ENCODE peak calls at places on chromosome 22, in seven cellular contexts. F is HepG2, S is HCT116, B is H1, W is K562, Y is IMR-90, C is GM12878. U is an unnamed sample.

GRCh38 chr22:50303848-50304527 is 3.5 kb downstream of the PLXNB2 start:
- DNase-seq in B (no peak), S (no peak), C (no peak), Y (no peak), W (peak), F (peak), U (no peak)

GRCh38 chr22:46010177-46010867 is 33.4 kb upstream of the WNT7B start:
- DNase-seq in S (no peak), W (no peak), B (no peak), Y (peak), C (no peak), F (no peak), U (no peak)

GRCh38 chr22:22667966-22668880 is 23.8 kb downstream of the GGTLC2 start:
- DNase-seq in Y (no peak), S (no peak), B (no peak), F (no peak), C (no peak), W (no peak), U (no peak)

GRCh38 chr22:25361899-25362214 is 142.4 kb downstream of the CRYBB2 start:
- DNase-seq in W (no peak), F (no peak), Y (no peak), S (no peak), C (no peak), B (no peak), U (no peak)

GRCh38 chr22:11627798-11628650 is 3900.0 kb upstream of the OR11H1 start:
- DNase-seq in W (no peak), S (no peak), B (no peak), F (no peak), C (no peak), Y (no peak), U (no peak)

GRCh38 chr22:50544746-50545253 is 899 bp upstream of the KLHDC7B start:
- DNase-seq in F (no peak), B (no peak), Y (no peak), S (no peak), W (no peak), C (no peak), U (no peak)

GRCh38 chr22:20653795-20654342 is 120.0 kb upstream of the SERPIND1 start:
- DNase-seq in W (no peak), C (no peak), S (no peak), F (no peak), B (no peak), Y (no peak), U (no peak)

GRCh38 chr22:46078241-46079092 is 71.9 kb upstream of the PPARA start:
- DNase-seq in C (no peak), Y (no peak), W (no peak), F (no peak), B (no peak), S (no peak), U (no peak)

GRCh38 chr22:29747832-29748231 is 19.0 kb downstream of the ZMAT5 start:
- DNase-seq in F (no peak), B (no peak), C (no peak), W (peak), S (no peak), Y (no peak), U (no peak)

GRCh38 chr22:19896665-19897355 is 42.1 kb upstream of the GNB1L start:
- DNase-seq in S (no peak), C (no peak), F (no peak), B (no peak), Y (no peak), W (peak), U (no peak)

GRCh38 chr22:37782340-37783168 is 25.2 kb upstream of the GCAT start:
- DNase-seq in C (no peak), B (no peak), W (peak), F (peak), Y (peak), S (peak), U (peak)

GRCh38 chr22:38490915-38491314 is 15.2 kb downstream of the DDX17 start:
- DNase-seq in C (no peak), B (no peak), Y (peak), W (no peak), F (peak), S (no peak), U (peak)

GRCh38 chr22:28953976-28954880 is 70.9 kb downstream of the ZNRF3 start:
- DNase-seq in S (no peak), W (no peak), F (no peak), C (no peak), B (no peak), Y (no peak), U (no peak)

GRCh38 chr22:48594016-48594756 is 1233.5 kb downstream of the BRD1 start:
- DNase-seq in C (no peak), W (no peak), F (no peak), S (no peak), Y (no peak), B (no peak), U (no peak)

GRCh38 chr22:35703861-35704584 is 13.6 kb upstream of the APOL5 start:
- DNase-seq in W (no peak), S (no peak), F (no peak), B (no peak), Y (peak), C (no peak), U (no peak)

GRCh38 chr22:21067075-21067900 is 21.5 kb downstream of the LRRC74B start:
- DNase-seq in W (no peak), B (no peak), Y (no peak), C (no peak), F (no peak), S (no peak), U (no peak)

GRCh38 chr22:45338795-45339194 is 29.1 kb downstream of the FAM118A start:
- DNase-seq in B (no peak), F (no peak), W (no peak), Y (no peak), S (no peak), C (no peak), U (no peak)

GRCh38 chr22:19520566-19521305 is 3.5 kb downstream of the CLDN5 start:
- DNase-seq in B (no peak), S (no peak), C (no peak), F (no peak), Y (no peak), W (peak), U (no peak)

GRCh38 chr22:30749272-30749671 is 54.6 kb downstream of the OSBP2 start:
- DNase-seq in W (no peak), F (no peak), B (no peak), C (no peak), Y (no peak), S (no peak), U (no peak)

GRCh38 chr22:28949788-28950187 is 66.4 kb downstream of the ZNRF3 start:
- DNase-seq in Y (peak), F (no peak), B (no peak), W (no peak), S (no peak), C (no peak), U (no peak)

GRCh38 chr22:37621352-37621860 is 12.8 kb downstream of the GGA1 start:
- DNase-seq in S (no peak), C (no peak), Y (no peak), W (no peak), B (no peak), F (no peak), U (no peak)

GRCh38 chr22:38464992-38465672 is 2.8 kb upstream of the KDELR3 start:
- DNase-seq in F (no peak), W (no peak), C (no peak), S (no peak), B (no peak), Y (no peak), U (no peak)

GRCh38 chr22:35318346-35319215 is 18.9 kb downstream of the TOM1 start:
- DNase-seq in S (no peak), F (no peak), B (no peak), Y (no peak), W (no peak), C (no peak), U (no peak)

GRCh38 chr22:36027960-36028645 is 521 bp downstream of the RBFOX2 start:
- DNase-seq in Y (no peak), W (peak), B (no peak), F (no peak), C (no peak), S (no peak), U (peak)

GRCh38 chr22:21650823-21651520 is 8.9 kb downstream of the SDF2L1 start:
- DNase-seq in C (no peak), Y (no peak), F (no peak), W (peak), B (no peak), S (no peak), U (no peak)

GRCh38 chr22:37931893-37932389 is 21.5 kb downstream of the C22orf23 start:
- DNase-seq in C (no peak), W (no peak), Y (no peak), F (no peak), B (no peak), S (no peak), U (no peak)

GRCh38 chr22:12601870-12602779 is 2925.9 kb upstream of the OR11H1 start:
- DNase-seq in B (no peak), W (peak), C (no peak), F (peak), S (no peak), Y (no peak), U (no peak)

GRCh38 chr22:20036119-20036518 is 15.2 kb downstream of the TANGO2 start:
- DNase-seq in S (no peak), W (no peak), B (no peak), Y (no peak), F (no peak), C (no peak), U (no peak)

GRCh38 chr22:45273452-45274075 is 11.2 kb upstream of the UPK3A start:
- DNase-seq in Y (no peak), W (no peak), C (no peak), F (peak), B (no peak), S (no peak), U (no peak)

GRCh38 chr22:44485494-44485893 is 12.5 kb downstream of the RTL6 start:
- DNase-seq in F (no peak), W (no peak), Y (no peak), S (no peak), B (no peak), C (no peak), U (no peak)

GRCh38 chr22:36873614-36874308 is 13.0 kb downstream of the NCF4 start:
- DNase-seq in Y (peak), F (peak), S (peak), C (peak), B (no peak), W (peak), U (peak)

GRCh38 chr22:31289335-31289734 is 3.0 kb downstream of the PIK3IP1 start:
- DNase-seq in F (no peak), C (no peak), S (no peak), B (no peak), W (no peak), Y (no peak), U (no peak)

DNA sequence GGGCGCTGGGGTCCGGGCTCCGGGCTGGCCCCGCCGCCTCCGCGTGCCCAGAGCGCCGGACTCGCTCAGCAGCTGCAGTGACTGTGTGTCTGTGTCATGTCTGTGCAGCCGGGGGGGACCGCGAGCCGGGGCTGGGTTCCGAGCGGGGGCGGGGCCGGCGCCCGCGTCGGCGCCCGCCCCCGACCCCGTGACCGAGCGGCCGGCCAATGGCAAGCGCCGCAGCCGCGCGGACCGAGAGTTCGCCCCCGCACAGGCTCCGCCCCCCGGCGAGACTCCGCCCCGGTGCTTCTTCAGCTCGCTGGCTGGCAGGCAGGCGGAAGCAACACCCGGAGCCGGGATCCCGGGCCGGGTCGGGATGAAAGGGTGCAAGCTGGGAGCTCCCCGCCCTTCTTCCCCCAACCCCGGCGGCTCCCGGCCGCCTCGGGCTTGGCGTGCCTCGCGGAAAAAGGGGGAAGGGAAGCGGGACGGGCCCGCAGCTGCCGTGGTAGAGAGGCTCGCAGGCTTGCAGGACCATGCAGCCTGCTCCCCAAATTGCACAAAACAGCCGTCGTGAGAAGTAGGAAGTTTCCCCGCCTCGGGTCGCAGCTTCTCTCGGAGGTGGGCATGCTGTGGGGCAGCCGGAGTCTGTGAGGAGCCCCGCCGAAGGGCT is 775 bp upstream of the LARGE1 start:
- DNase-seq in F (peak), B (peak), S (peak), W (peak), Y (peak), C (peak), U (peak)
- TF ChIP-seq POLR2A in F (peak), B (peak), S (no peak), W (no peak), Y (peak), C (peak), U (no peak)

GRCh38 chr22:39576027-39576426 is 5.5 kb downstream of the CACNA1I start:
- DNase-seq in C (no peak), Y (no peak), B (no peak), S (no peak), F (no peak), W (no peak), U (no peak)
- H2AFZ ChIP-seq in C (no peak), Y (no peak), B (no peak), S (no peak), F (no peak), W (no peak), U (no peak)

GRCh38 chr22:41620646-41621098 is at the start of gene DESI1:
- DNase-seq in F (peak), S (no peak), B (no peak), W (no peak), Y (no peak), C (no peak), U (no peak)

GRCh38 chr22:41619979-41620645 is 731 bp downstream of the DESI1 start:
- DNase-seq in F (peak), C (no peak), W (no peak), B (no peak), Y (no peak), S (no peak), U (no peak)

GRCh38 chr22:41625577-41625976 is 4.5 kb downstream of the XRCC6 start:
- DNase-seq in Y (no peak), B (no peak), W (no peak), C (no peak), F (peak), S (no peak), U (no peak)

GRCh38 chr22:41621911-41622179 is 750 bp downstream of the XRCC6 start:
- DNase-seq in W (no peak), C (no peak), F (no peak), B (no peak), Y (no peak), S (no peak), U (no peak)

GRCh38 chr22:41621099-41621910 is at the start of gene XRCC6:
- DNase-seq in Y (peak), S (peak), C (peak), B (peak), F (peak), W (peak), U (peak)
- TF ChIP-seq POLR2A in Y (peak), S (peak), C (peak), B (peak), F (peak), W (peak), U (peak)

GRCh38 chr22:26431151-26431995 is 2.3 kb downstream of the ASPHD2 start:
- DNase-seq in S (no peak), Y (no peak), F (no peak), C (peak), B (no peak), W (no peak), U (peak)
- H2AFZ ChIP-seq in S (no peak), Y (no peak), F (no peak), C (peak), B (no peak), W (no peak), U (no peak)

GRCh38 chr22:23716811-23717801 is 26.3 kb downstream of the RGL4 start:
- DNase-seq in C (peak), F (peak), W (peak), Y (peak), S (peak), B (peak), U (peak)
- TF ChIP-seq POLR2A in C (peak), F (peak), W (peak), Y (peak), S (peak), B (peak), U (peak)

U was measured in endothelial cell of umbilical vein.